ENCODE peak calls at places on chromosomes 3 and 15, in four cellular contexts. S, W, U and C are unnamed samples.

GRCh38 chr3:195058311-195059005 is 212.5 kb downstream of the XXYLT1 start:
- DNase-seq in S (no peak), W (no peak), U (no peak), C (no peak)

GRCh38 chr15:73601449-73602425 is 31.5 kb downstream of the NPTN start:
- DNase-seq in S (peak), W (no peak), U (no peak), C (no peak)

GRCh38 chr3:188153498-188153948 is 434 bp upstream of the LPP start:
- DNase-seq in S (peak), W (peak), U (no peak), C (no peak)

GRCh38 chr15:63276342-63277043 is 912 bp upstream of the APH1B start:
- DNase-seq in S (no peak), W (no peak), U (no peak), C (no peak)

GRCh38 chr15:59276225-59277178 is 69.9 kb downstream of the LDHAL6B start:
- DNase-seq in S (peak), W (no peak), U (no peak), C (no peak)

GRCh38 chr3:192187485-192188051 is 539.8 kb downstream of the FGF12 start:
- DNase-seq in S (no peak), W (no peak), U (no peak), C (no peak)

GRCh38 chr15:73927003-73927475 is 777 bp downstream of the LOXL1 start:
- DNase-seq in S (no peak), W (no peak), U (no peak), C (peak)

GRCh38 chr15:35137175-35137574 is 52.1 kb upstream of the NANOGP8 start:
- DNase-seq in S (no peak), W (no peak), U (no peak), C (no peak)

GRCh38 chr15:44325568-44325967 is 37.0 kb downstream of the GOLM2 start:
- DNase-seq in S (no peak), W (no peak), U (no peak), C (no peak)

GRCh38 chr3:157136647-157137387 is 23.1 kb downstream of the CCNL1 start:
- DNase-seq in S (peak), W (no peak), U (no peak), C (no peak)

GRCh38 chr3:133700351-133700750 is 38.6 kb upstream of the TOPBP1 start:
- DNase-seq in S (no peak), W (no peak), U (no peak), C (no peak)

GRCh38 chr15:62071711-62072308 is 5.0 kb downstream of the C2CD4A start:
- DNase-seq in S (peak), W (peak), U (no peak), C (peak)

GRCh38 chr3:187101184-187102072 is 37.9 kb downstream of the RPL39L start:
- DNase-seq in S (peak), W (peak), U (no peak), C (peak)

GRCh38 chr3:171792549-171792948 is 17.7 kb downstream of the PLD1 start:
- DNase-seq in S (peak), W (no peak), U (no peak), C (no peak)

GRCh38 chr15:52733078-52733477 is 53.9 kb upstream of the ATOSA start:
- DNase-seq in S (peak), W (no peak), U (no peak), C (no peak)

GRCh38 chr3:89113344-89113743 is 5.9 kb downstream of the EPHA3 start:
- DNase-seq in S (no peak), W (no peak), U (no peak), C (no peak)

GRCh38 chr15:35857812-35858211 is 311.8 kb upstream of the DPH6 start:
- DNase-seq in S (no peak), W (no peak), U (no peak), C (no peak)

GRCh38 chr3:105791134-105791533 is 77.7 kb downstream of the CBLB start:
- DNase-seq in S (no peak), W (no peak), U (no peak), C (no peak)

GRCh38 chr3:181772166-181772565 is 60.4 kb downstream of the SOX2 start:
- DNase-seq in S (no peak), W (no peak), U (no peak), C (no peak)

GRCh38 chr15:63430766-63431451 is 49.3 kb upstream of the CA12 start:
- DNase-seq in S (no peak), W (no peak), U (no peak), C (no peak)

GRCh38 chr3:125582707-125583106 is 12.6 kb downstream of the OSBPL11 start:
- DNase-seq in S (peak), W (peak), U (no peak), C (peak)

GRCh38 chr3:125587039-125587664 is 8.1 kb downstream of the OSBPL11 start:
- DNase-seq in S (no peak), W (no peak), U (no peak), C (no peak)

GRCh38 chr3:125591116-125591755 is 4.1 kb downstream of the OSBPL11 start:
- DNase-seq in S (no peak), W (peak), U (no peak), C (no peak)

GRCh38 chr3:125589743-125590142 is 5.6 kb downstream of the OSBPL11 start:
- DNase-seq in S (no peak), W (no peak), U (no peak), C (no peak)

GRCh38 chr3:125585595-125586223 is 9.6 kb downstream of the OSBPL11 start:
- DNase-seq in S (peak), W (peak), U (no peak), C (peak)
- TF ChIP-seq FOXM1 in S (no peak), W (no peak), U (no peak), C (no peak)

GRCh38 chr3:13242364-13242737 is 169.1 kb upstream of the IQSEC1 start:
- DNase-seq in S (no peak), W (no peak), U (no peak), C (no peak)

GRCh38 chr3:13239467-13239760 is 166.2 kb upstream of the IQSEC1 start:
- DNase-seq in S (no peak), W (no peak), U (no peak), C (no peak)

GRCh38 chr3:13240928-13241618 is 167.8 kb upstream of the IQSEC1 start:
- DNase-seq in S (no peak), W (no peak), U (no peak), C (no peak)

GRCh38 chr3:13243571-13243970 is 170.3 kb upstream of the IQSEC1 start:
- DNase-seq in S (no peak), W (peak), U (no peak), C (no peak)

GRCh38 chr3:13241621-13242363 is 168.6 kb upstream of the IQSEC1 start:
- DNase-seq in S (no peak), W (no peak), U (no peak), C (no peak)
- TF ChIP-seq SIN3A in S (no peak), W (no peak), U (no peak), C (no peak)

GRCh38 chr3:131532645-131533044 is 29.9 kb upstream of the MRPL3 start:
- DNase-seq in S (no peak), W (no peak), U (no peak), C (no peak)

GRCh38 chr3:131535596-131535995 is 32.8 kb upstream of the MRPL3 start:
- DNase-seq in S (no peak), W (no peak), U (no peak), C (no peak)

GRCh38 chr3:131538968-131539367 is 36.2 kb upstream of the MRPL3 start:
- DNase-seq in S (no peak), W (no peak), U (no peak), C (no peak)

GRCh38 chr3:131537531-131537930 is 34.8 kb upstream of the MRPL3 start:
- DNase-seq in S (no peak), W (no peak), U (no peak), C (no peak)

DNA sequence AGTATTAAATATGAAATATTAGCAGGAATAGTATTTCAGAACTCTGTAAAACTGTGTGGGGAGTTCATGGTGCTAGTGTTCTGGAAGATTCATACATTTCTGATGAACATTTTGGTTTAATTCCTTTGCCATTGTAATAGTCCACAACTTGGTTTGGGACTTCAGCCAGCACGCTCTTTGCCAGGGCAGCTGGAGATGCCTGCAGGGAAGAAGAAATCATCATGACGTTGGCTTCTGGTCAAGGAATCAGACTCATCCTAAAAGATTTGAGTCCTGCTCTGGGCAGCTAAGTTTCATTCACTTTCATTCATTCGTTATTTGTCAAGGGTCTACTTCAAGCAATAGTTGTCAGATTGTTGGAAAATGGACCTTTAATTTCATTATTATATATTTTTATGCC is 32.4 kb upstream of the MRPL3 start:
- DNase-seq in S (no peak), W (no peak), U (no peak), C (no peak)
- TF ChIP-seq FOXM1 in S (no peak), W (no peak), U (no peak), C (no peak)

DNA sequence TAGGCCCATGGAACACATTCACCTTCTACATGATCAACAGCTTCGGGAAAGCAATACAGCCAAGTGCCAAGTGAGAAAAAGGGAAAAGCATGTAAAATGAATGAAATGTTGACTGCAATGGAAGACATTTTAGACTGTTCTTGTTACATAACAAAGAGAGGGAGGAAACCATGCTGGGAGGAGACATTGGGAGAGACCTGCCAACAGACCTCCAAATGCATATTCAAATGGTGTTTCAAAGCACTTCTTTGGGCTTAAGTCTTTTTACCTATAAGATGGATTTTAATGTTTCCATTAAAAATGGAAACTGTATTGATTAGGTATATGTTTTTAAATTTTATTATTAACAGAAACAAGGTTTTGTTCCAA is 350.0 kb upstream of the THBS1 start:
- DNase-seq in S (no peak), W (no peak), U (no peak), C (no peak)
- TF ChIP-seq SIN3A in S (no peak), W (no peak), U (no peak), C (no peak)